ENCODE peak calls at places on chromosomes 16 and 17, in four cellular contexts. One of them, this sample, is unnamed.

GRCh38 chr16:261031-261691 is 14.6 kb downstream of the RGS11 start:
- DNase-seq in colonic mucosa: no peak
- DNase-seq in CD8-positive, alpha-beta T cell: no peak
- DNase-seq in right cardiac atrium: peak; percentile 65
- DNase-seq in this sample: no peak

GRCh38 chr16:84520778-84521770 is 16.6 kb upstream of the MEAK7 start:
- DNase-seq in colonic mucosa: no peak
- DNase-seq in CD8-positive, alpha-beta T cell: no peak
- DNase-seq in right cardiac atrium: no peak
- DNase-seq in this sample: no peak

GRCh38 chr16:68097088-68097487 is 11.9 kb downstream of the NFATC3 start:
- DNase-seq in colonic mucosa: no peak
- DNase-seq in CD8-positive, alpha-beta T cell: no peak
- DNase-seq in right cardiac atrium: no peak
- DNase-seq in this sample: no peak

GRCh38 chr17:40582328-40582901 is 17.1 kb upstream of the CCR7 start:
- DNase-seq in colonic mucosa: no peak
- DNase-seq in CD8-positive, alpha-beta T cell: peak; percentile 48
- DNase-seq in right cardiac atrium: peak; percentile 82
- DNase-seq in this sample: peak; percentile 58

GRCh38 chr16:11379420-11379819 is 34.2 kb downstream of the RMI2 start:
- DNase-seq in colonic mucosa: no peak
- DNase-seq in CD8-positive, alpha-beta T cell: no peak
- DNase-seq in right cardiac atrium: no peak
- DNase-seq in this sample: no peak

GRCh38 chr16:54974391-54974790 is 43.7 kb downstream of the IRX5 start:
- DNase-seq in colonic mucosa: no peak
- DNase-seq in CD8-positive, alpha-beta T cell: no peak
- DNase-seq in right cardiac atrium: no peak
- DNase-seq in this sample: no peak

GRCh38 chr16:88781140-88782077 is 3.6 kb downstream of the PIEZO1 start:
- DNase-seq in colonic mucosa: no peak
- DNase-seq in CD8-positive, alpha-beta T cell: no peak
- DNase-seq in right cardiac atrium: peak; percentile 83
- DNase-seq in this sample: peak; percentile 37

GRCh38 chr17:45747907-45748306 is 36.2 kb upstream of the CRHR1 start:
- DNase-seq in colonic mucosa: no peak
- DNase-seq in CD8-positive, alpha-beta T cell: no peak
- DNase-seq in right cardiac atrium: no peak
- DNase-seq in this sample: no peak

GRCh38 chr17:60720763-60721531 is 43.3 kb downstream of the BCAS3 start:
- DNase-seq in colonic mucosa: peak; percentile 50
- DNase-seq in CD8-positive, alpha-beta T cell: no peak
- DNase-seq in right cardiac atrium: no peak
- DNase-seq in this sample: peak; percentile 24

DNA sequence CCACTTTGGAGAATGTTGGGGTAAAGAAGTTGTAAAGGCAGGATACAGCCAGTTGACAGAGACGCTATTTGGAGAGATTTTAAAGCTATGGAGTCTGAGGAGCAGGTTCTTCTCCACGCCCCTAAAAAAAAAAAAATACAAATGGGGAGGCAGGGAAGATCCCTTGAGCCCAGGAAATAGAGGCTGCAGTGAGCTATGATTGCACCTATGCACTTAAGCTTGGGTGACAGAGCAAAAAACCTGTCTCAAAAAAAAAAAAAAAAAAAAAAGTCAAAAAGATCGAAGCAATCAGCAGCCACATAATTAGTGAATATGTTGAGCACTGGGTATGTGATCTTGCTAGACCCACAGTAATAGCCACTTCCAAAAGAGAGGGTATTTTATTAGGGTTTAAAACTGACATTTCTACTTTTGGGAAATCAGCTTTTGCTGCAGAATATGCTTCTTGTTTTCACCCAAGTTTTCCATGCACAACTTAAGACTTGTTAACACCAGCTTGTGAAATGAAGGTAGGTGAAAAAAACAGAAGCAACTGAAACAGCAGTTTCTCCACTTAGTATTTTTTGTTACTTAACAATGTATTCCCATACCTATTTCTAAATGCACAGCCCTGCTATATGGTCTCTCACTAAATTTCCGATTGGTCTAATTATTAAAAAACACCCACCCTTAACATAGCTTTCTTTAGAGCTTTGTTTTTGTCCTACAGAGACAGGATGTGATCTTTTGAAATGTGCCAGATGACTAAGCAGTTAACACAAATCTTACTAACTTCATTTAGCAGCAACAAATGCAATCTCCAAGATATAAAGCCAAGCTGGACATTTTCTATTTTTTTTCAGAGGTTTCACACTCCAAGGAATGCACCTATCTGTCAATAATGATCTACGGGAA is 2.5 kb upstream of the ARL6IP1 start:
- DNase-seq in colonic mucosa: no peak
- DNase-seq in CD8-positive, alpha-beta T cell: no peak
- DNase-seq in right cardiac atrium: no peak
- DNase-seq in this sample: no peak
- H3K27ac ChIP-seq in colonic mucosa: no peak overlapping the region
- H3K27ac ChIP-seq in CD8-positive, alpha-beta T cell: peak overlapping the region; percentile 12
- H3K27ac ChIP-seq in right cardiac atrium: peak overlapping the region; percentile 44
- H3K27ac ChIP-seq in this sample: no peak overlapping the region

GRCh38 chr17:80621335-80622169 is 76.9 kb downstream of the RPTOR start:
- DNase-seq in colonic mucosa: no peak
- DNase-seq in CD8-positive, alpha-beta T cell: no peak
- DNase-seq in right cardiac atrium: no peak
- DNase-seq in this sample: no peak

GRCh38 chr17:80618304-80618703 is 73.7 kb downstream of the RPTOR start:
- DNase-seq in colonic mucosa: no peak
- DNase-seq in CD8-positive, alpha-beta T cell: no peak
- DNase-seq in right cardiac atrium: no peak
- DNase-seq in this sample: no peak

GRCh38 chr17:80622170-80622466 is 77.5 kb downstream of the RPTOR start:
- DNase-seq in colonic mucosa: no peak
- DNase-seq in CD8-positive, alpha-beta T cell: no peak
- DNase-seq in right cardiac atrium: no peak
- DNase-seq in this sample: no peak

GRCh38 chr17:80616705-80617104 is 72.1 kb downstream of the RPTOR start:
- DNase-seq in colonic mucosa: no peak
- DNase-seq in CD8-positive, alpha-beta T cell: no peak
- DNase-seq in right cardiac atrium: no peak
- DNase-seq in this sample: no peak

DNA sequence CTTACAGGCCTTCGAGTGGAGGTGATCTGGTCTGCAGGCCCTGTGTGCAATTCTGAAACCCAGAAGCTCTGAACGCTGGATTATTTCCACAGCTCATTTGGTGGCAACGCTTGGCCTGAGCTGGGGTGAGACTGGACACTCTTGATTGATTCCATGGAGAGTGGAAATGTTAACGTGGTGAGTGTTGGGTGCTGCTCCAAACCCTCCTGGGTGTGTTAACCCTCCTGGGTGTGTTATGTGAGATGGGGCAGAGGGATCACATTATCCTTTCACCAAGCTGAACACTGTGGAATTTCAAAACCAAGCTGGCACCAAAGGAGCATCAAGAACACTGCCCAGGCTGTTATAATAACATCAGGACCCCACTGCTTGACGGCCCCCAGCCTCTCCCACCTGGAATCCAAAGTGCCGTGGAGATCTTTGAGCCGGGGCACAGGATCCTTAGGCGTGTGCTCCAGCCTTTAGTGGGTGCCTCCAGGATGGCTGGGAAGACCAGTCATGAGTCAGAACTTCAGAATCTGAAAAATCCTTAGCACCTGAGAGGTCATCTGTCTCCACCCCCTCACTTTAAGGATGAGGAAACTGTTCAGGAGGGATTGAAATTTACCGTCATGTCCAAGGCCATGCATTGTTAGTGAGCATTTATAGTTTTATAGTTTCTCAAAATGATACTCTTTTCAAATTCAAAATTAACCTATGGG is 75.0 kb downstream of the RPTOR start:
- DNase-seq in colonic mucosa: no peak
- DNase-seq in CD8-positive, alpha-beta T cell: no peak
- DNase-seq in right cardiac atrium: no peak
- DNase-seq in this sample: no peak
- H3K4me3 ChIP-seq in colonic mucosa: no peak overlapping the region
- H3K4me3 ChIP-seq in CD8-positive, alpha-beta T cell: no peak overlapping the region
- H3K4me3 ChIP-seq in right cardiac atrium: no peak overlapping the region
- H3K4me3 ChIP-seq in this sample: no peak overlapping the region

DNA sequence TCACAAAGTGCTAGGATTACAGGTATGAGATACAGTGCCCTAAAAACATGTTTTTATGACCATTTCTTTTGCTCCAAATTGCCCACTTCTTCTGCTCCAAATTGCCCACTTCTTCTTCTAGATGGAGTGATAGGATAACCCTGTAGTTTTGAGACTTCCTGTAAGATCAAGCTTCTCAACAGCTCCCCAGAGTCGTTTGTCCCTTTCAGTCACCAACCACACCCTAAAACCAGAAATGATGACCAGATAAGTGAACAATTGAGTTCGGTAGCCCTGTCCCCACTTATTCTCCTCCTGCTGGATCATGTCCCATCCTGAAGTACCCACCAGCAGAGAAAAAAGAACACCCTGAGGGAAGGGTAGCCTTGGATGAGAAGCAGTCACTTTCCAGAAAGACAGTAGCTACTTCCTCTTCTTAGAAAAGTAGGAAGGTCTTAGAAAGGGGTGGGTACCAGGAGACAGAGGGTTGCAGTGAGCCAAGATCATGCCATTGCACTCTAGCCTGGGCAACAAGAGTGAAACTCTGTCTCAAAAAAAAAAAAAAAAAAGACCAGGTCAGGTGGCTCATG is 2.5 kb downstream of the ODAD4 start:
- DNase-seq in colonic mucosa: no peak
- DNase-seq in CD8-positive, alpha-beta T cell: no peak
- DNase-seq in right cardiac atrium: no peak
- DNase-seq in this sample: no peak
- H3K27ac ChIP-seq in colonic mucosa: no peak overlapping the region
- H3K27ac ChIP-seq in CD8-positive, alpha-beta T cell: no peak overlapping the region
- H3K27ac ChIP-seq in right cardiac atrium: no peak overlapping the region
- H3K27ac ChIP-seq in this sample: no peak overlapping the region

GRCh38 chr16:64058685-64059084 is 1063.2 kb downstream of the CDH11 start:
- DNase-seq in colonic mucosa: no peak
- DNase-seq in CD8-positive, alpha-beta T cell: no peak
- DNase-seq in right cardiac atrium: no peak
- DNase-seq in this sample: no peak

GRCh38 chr16:64065523-64065922 is 1056.3 kb downstream of the CDH11 start:
- DNase-seq in colonic mucosa: no peak
- DNase-seq in CD8-positive, alpha-beta T cell: no peak
- DNase-seq in right cardiac atrium: no peak
- DNase-seq in this sample: no peak

DNA sequence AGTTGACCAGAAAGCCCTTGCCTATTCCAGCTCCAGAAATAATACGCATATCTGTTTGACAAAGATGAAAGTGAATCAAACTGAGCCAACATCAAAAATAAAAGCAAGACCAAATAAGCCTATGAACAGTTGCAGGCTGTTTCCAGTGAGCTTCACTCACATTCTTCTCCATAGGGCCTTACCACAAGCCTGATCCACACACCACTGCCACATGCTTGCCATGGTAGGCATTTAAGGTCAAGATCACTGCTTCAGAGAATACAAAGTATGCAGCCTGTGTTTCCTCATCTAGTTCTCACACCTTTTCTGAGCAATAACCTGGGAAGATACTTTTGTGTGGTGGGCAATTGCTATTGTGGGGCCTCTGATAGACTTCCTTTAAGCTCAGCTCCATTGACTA is 1060.2 kb downstream of the CDH11 start:
- DNase-seq in colonic mucosa: no peak
- DNase-seq in CD8-positive, alpha-beta T cell: no peak
- DNase-seq in right cardiac atrium: no peak
- DNase-seq in this sample: no peak
- H3K4me3 ChIP-seq in colonic mucosa: no peak overlapping the region
- H3K4me3 ChIP-seq in CD8-positive, alpha-beta T cell: no peak overlapping the region
- H3K4me3 ChIP-seq in right cardiac atrium: no peak overlapping the region
- H3K4me3 ChIP-seq in this sample: no peak overlapping the region

DNA sequence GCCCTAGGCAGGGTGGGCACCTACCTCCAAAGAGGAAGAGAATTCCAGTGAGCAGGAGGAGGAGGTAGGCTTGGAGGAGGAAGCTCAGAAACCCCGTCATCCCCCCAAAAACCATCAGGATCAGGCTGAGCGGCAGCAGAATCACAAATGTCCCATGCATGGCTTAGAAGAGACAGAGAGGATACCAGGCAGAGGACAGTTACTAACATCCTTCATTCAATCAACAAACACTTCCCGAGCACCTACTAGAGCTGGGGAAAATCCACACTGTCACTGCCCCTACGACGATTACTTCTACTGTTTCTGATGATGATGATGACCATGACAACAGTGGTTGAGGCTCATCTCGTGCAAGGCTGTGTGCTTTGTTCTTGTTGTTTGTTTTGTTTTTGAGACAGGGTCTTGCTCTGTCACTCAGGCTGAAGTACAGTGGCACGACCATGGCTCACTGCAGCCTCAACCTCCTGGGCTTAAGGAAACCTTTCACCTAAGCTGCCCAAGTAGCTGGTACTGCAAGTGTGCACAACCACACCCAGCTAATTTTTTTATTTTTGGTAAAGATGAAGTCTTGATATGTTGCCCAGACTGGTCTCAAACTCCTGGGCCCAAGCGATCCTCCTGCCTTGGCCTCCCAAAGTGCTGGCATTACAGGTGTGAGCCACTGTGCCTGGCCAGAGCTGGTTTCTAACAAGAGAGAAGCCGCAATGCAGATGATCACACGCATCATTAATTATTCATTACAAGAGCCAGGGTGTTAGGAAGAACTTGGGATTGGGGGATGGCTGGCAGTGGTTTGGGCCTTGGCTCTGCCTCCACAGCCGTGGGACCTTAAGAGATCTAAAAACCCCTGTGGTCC is 18.0 kb downstream of the TMEM114 start:
- DNase-seq in colonic mucosa: no peak
- DNase-seq in CD8-positive, alpha-beta T cell: no peak
- DNase-seq in right cardiac atrium: no peak
- DNase-seq in this sample: no peak
- H3K27ac ChIP-seq in colonic mucosa: no peak overlapping the region
- H3K27ac ChIP-seq in CD8-positive, alpha-beta T cell: no peak overlapping the region
- H3K27ac ChIP-seq in right cardiac atrium: no peak overlapping the region
- H3K27ac ChIP-seq in this sample: no peak overlapping the region

GRCh38 chr17:38571833-38572274 is 33.9 kb downstream of the SRCIN1 start:
- DNase-seq in colonic mucosa: no peak
- DNase-seq in CD8-positive, alpha-beta T cell: no peak
- DNase-seq in right cardiac atrium: no peak
- DNase-seq in this sample: no peak
- H3K4me3 ChIP-seq in colonic mucosa: no peak overlapping the region
- H3K4me3 ChIP-seq in CD8-positive, alpha-beta T cell: no peak overlapping the region
- H3K4me3 ChIP-seq in right cardiac atrium: no peak overlapping the region
- H3K4me3 ChIP-seq in this sample: no peak overlapping the region

GRCh38 chr17:56149266-56150036 is 3.8 kb upstream of the ANKFN1 start:
- DNase-seq in colonic mucosa: no peak
- DNase-seq in CD8-positive, alpha-beta T cell: no peak
- DNase-seq in right cardiac atrium: no peak
- DNase-seq in this sample: no peak
- H3K27ac ChIP-seq in colonic mucosa: no peak overlapping the region
- H3K27ac ChIP-seq in CD8-positive, alpha-beta T cell: no peak overlapping the region
- H3K27ac ChIP-seq in right cardiac atrium: no peak overlapping the region
- H3K27ac ChIP-seq in this sample: no peak overlapping the region

GRCh38 chr16:1745181-1745899 is 26.0 kb downstream of the NME3 start:
- DNase-seq in colonic mucosa: no peak
- DNase-seq in CD8-positive, alpha-beta T cell: no peak
- DNase-seq in right cardiac atrium: no peak
- DNase-seq in this sample: no peak
- H3K4me3 ChIP-seq in colonic mucosa: no peak overlapping the region
- H3K4me3 ChIP-seq in CD8-positive, alpha-beta T cell: no peak overlapping the region
- H3K4me3 ChIP-seq in right cardiac atrium: no peak overlapping the region
- H3K4me3 ChIP-seq in this sample: no peak overlapping the region

This sample was measured in heart right ventricle.